ENCODE peak calls at places on chromosomes 7 and 10, in four cellular contexts. M is erythroblast, Z is stomach, F is gastrocnemius medialis. L is an unnamed sample.

GRCh38 chr7:47227762-47228177 is 354.1 kb downstream of the TNS3 start:
- DNase-seq in M (no peak), Z (no peak), F (peak), L (peak)

GRCh38 chr10:26556756-26557640 is 118.9 kb downstream of the APBB1IP start:
- DNase-seq in M (peak), Z (no peak), F (no peak), L (no peak)

GRCh38 chr10:78492424-78492823 is 458.8 kb downstream of the RPS24 start:
- DNase-seq in M (no peak), Z (no peak), F (no peak), L (no peak)

GRCh38 chr10:109974509-109975191 is 33.1 kb upstream of the ADD3 start:
- DNase-seq in M (no peak), Z (no peak), F (no peak), L (no peak)

GRCh38 chr7:100370746-100371145 is 2.5 kb upstream of the PILRA start:
- DNase-seq in M (no peak), Z (no peak), F (no peak), L (no peak)

GRCh38 chr7:102287082-102287464 is 405 bp downstream of the SH2B2 start:
- DNase-seq in M (no peak), Z (no peak), F (no peak), L (no peak)

GRCh38 chr10:1115262-1115955 is 59.2 kb downstream of the WDR37 start:
- DNase-seq in M (no peak), Z (peak), F (no peak), L (no peak)

GRCh38 chr10:22372922-22373321 is 27.6 kb downstream of the SPAG6 start:
- DNase-seq in M (no peak), Z (no peak), F (no peak), L (no peak)

GRCh38 chr7:42597296-42597695 is 314.6 kb downstream of the C7orf25 start:
- DNase-seq in M (no peak), Z (no peak), F (no peak), L (no peak)

GRCh38 chr10:102163342-102163989 is 11.3 kb downstream of the NOLC1 start:
- DNase-seq in M (no peak), Z (no peak), F (no peak), L (no peak)

GRCh38 chr10:90884414-90884813 is 12.6 kb downstream of the RPP30 start:
- DNase-seq in M (no peak), Z (no peak), F (no peak), L (no peak)

GRCh38 chr7:117283371-117283770 is 39.5 kb downstream of the WNT2 start:
- DNase-seq in M (no peak), Z (no peak), F (no peak), L (no peak)

GRCh38 chr7:51070163-51070562 is 246.4 kb downstream of the COBL start:
- DNase-seq in M (no peak), Z (no peak), F (no peak), L (no peak)

GRCh38 chr7:35261041-35261440 is 7.1 kb upstream of the TBX20 start:
- DNase-seq in M (no peak), Z (no peak), F (no peak), L (no peak)

GRCh38 chr7:141551080-141551772 is at the start of gene AGK:
- DNase-seq in M (peak), Z (peak), F (peak), L (peak)

GRCh38 chr10:99292159-99292558 is 37.0 kb upstream of the CNNM1 start:
- DNase-seq in M (no peak), Z (no peak), F (no peak), L (no peak)

GRCh38 chr10:130899856-130900255 is 411.7 kb downstream of the TCERG1L start:
- DNase-seq in M (no peak), Z (no peak), F (no peak), L (peak)

GRCh38 chr7:2896141-2896540 is 52.0 kb upstream of the GNA12 start:
- DNase-seq in M (no peak), Z (no peak), F (no peak), L (no peak)

GRCh38 chr7:1713502-1714484 is 43.7 kb downstream of the ELFN1 start:
- DNase-seq in M (no peak), Z (peak), F (peak), L (no peak)

GRCh38 chr10:104556831-104557230 is 84.3 kb upstream of the SORCS3 start:
- DNase-seq in M (no peak), Z (no peak), F (no peak), L (no peak)

GRCh38 chr7:152336754-152337368 is 98.9 kb downstream of the KMT2C start:
- DNase-seq in M (peak), Z (no peak), F (no peak), L (no peak)

GRCh38 chr10:113879691-113880090 is 25.2 kb downstream of the NHLRC2 start:
- DNase-seq in M (no peak), Z (no peak), F (no peak), L (no peak)

GRCh38 chr7:66952343-66953043 is 31.5 kb downstream of the TMEM248 start:
- DNase-seq in M (no peak), Z (no peak), F (no peak), L (no peak)

GRCh38 chr10:132299381-132300336 is 8.1 kb downstream of the STK32C start:
- DNase-seq in M (no peak), Z (no peak), F (no peak), L (no peak)

GRCh38 chr10:98323221-98324164 is 55.5 kb upstream of the LOXL4 start:
- DNase-seq in M (peak), Z (peak), F (peak), L (peak)

GRCh38 chr10:102863660-102864059 is 5.6 kb upstream of the AS3MT start:
- DNase-seq in M (peak), Z (no peak), F (no peak), L (no peak)

GRCh38 chr10:6274040-6274439 is 71.3 kb downstream of the PFKFB3 start:
- DNase-seq in M (no peak), Z (no peak), F (no peak), L (no peak)

GRCh38 chr7:1951600-1951999 is 281.1 kb downstream of the MAD1L1 start:
- DNase-seq in M (no peak), Z (no peak), F (no peak), L (no peak)

GRCh38 chr7:28802450-28802849 is 155.7 kb downstream of the TRIL start:
- DNase-seq in M (no peak), Z (no peak), F (no peak), L (no peak)

GRCh38 chr10:98408799-98409198 is 6.2 kb downstream of the PYROXD2 start:
- DNase-seq in M (no peak), Z (no peak), F (no peak), L (no peak)

GRCh38 chr7:129213828-129214227 is 11.0 kb upstream of the AHCYL2 start:
- DNase-seq in M (peak), Z (no peak), F (no peak), L (peak)

GRCh38 chr10:90591629-90592028 is 266.2 kb downstream of the HTR7 start:
- DNase-seq in M (peak), Z (no peak), F (no peak), L (no peak)

GRCh38 chr7:85833071-85833470 is 646.2 kb upstream of the SEMA3D start:
- DNase-seq in M (no peak), Z (no peak), F (no peak), L (no peak)

GRCh38 chr7:149281508-149282330 is 19.7 kb downstream of the ZNF783 start:
- DNase-seq in M (no peak), Z (no peak), F (no peak), L (no peak)

GRCh38 chr10:60943372-60944158 is 420 bp downstream of the RHOBTB1 start:
- DNase-seq in M (peak), Z (peak), F (peak), L (peak)
- TF ChIP-seq POLR2A in M (no peak), Z (no peak), F (no peak), L (no peak)

GRCh38 chr10:86506499-86506898 is 15.1 kb downstream of the WAPL start:
- DNase-seq in M (no peak), Z (no peak), F (no peak), L (no peak)

GRCh38 chr10:86509145-86509544 is 12.4 kb downstream of the WAPL start:
- DNase-seq in M (peak), Z (no peak), F (no peak), L (no peak)

GRCh38 chr10:86504510-86504909 is 17.1 kb downstream of the WAPL start:
- DNase-seq in M (no peak), Z (no peak), F (no peak), L (no peak)

GRCh38 chr10:86508217-86508616 is 13.4 kb downstream of the WAPL start:
- DNase-seq in M (peak), Z (no peak), F (no peak), L (no peak)

GRCh38 chr10:86506062-86506461 is 15.5 kb downstream of the WAPL start:
- DNase-seq in M (peak), Z (no peak), F (no peak), L (no peak)
- TF ChIP-seq POLR2A in M (no peak), Z (no peak), F (no peak), L (no peak)

DNA sequence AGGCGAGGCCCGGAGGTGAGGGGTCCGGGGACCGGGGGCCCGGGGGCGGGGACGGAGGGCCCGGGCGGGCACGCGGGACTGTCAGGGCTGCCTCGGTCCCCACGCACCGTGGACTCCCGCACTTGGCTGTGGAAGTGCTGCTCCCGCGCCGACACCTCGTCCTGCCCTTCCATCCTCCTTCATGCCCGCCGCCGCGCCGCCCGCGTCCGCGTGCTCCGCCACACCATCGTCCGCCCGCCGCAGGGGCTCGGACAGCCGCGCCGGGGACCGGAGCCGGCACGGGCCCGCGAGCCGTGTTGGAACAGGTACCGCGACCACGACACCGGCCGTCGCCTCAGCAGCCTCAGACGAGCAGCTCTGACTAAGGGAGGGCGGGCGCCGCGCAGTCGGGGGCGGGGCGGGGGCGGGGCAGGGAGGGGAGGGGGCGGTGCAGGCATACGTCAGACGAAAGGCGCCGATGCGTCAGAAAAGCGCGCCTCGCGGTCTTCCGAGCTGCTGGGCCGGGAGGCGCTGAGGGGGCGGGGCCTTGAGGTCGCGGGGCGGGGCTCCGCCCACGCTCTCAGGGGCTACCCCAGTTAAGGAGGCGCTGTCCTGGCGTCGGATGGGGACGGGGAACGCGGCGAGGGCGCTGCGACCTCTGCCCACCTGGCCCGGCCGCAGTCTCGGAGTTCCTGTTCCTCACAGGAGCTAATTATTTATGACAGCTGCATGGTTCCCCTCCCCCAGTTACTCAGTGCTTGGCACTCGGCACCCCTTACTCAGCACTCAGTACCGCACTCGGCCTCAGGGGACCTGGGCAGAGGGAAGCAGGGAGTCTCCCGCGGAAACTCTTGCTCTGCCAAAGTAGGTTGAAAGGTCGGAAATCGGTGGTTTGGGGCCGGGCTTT is at the start of gene LMBR1:
- DNase-seq in M (peak), Z (peak), F (peak), L (peak)
- TF ChIP-seq POLR2A in M (peak), Z (no peak), F (peak), L (no peak)

GRCh38 chr10:17232276-17232987 is 4.4 kb downstream of the VIM start:
- DNase-seq in M (no peak), Z (no peak), F (no peak), L (no peak)
- TF ChIP-seq POLR2A in M (no peak), Z (no peak), F (no peak), L (no peak)